ENCODE peak calls at places on chromosomes 12 and 14, in eight cellular contexts. One of them, this sample, is unnamed.

GRCh38 chr14:68711551-68712437 is 81.1 kb downstream of the ZFP36L1 start:
- DNase-seq in esophagus squamous epithelium: no peak
- DNase-seq in AG04449: no peak
- DNase-seq in GM13977: no peak
- DNase-seq in fibroblast of pulmonary artery: no peak
- DNase-seq in right atrium auricular region: no peak
- DNase-seq in AG09309: no peak
- DNase-seq in cardiac muscle cell: no peak
- DNase-seq in this sample: peak

GRCh38 chr12:76569685-76570604 is 10.4 kb upstream of the OSBPL8 start:
- DNase-seq in esophagus squamous epithelium: no peak
- DNase-seq in AG04449: no peak
- DNase-seq in GM13977: no peak
- DNase-seq in fibroblast of pulmonary artery: no peak
- DNase-seq in right atrium auricular region: no peak
- DNase-seq in AG09309: no peak
- DNase-seq in cardiac muscle cell: no peak
- DNase-seq in this sample: no peak

GRCh38 chr12:64187370-64187769 is 34.7 kb downstream of the KICS2 start:
- DNase-seq in esophagus squamous epithelium: no peak
- DNase-seq in AG04449: no peak
- DNase-seq in GM13977: no peak
- DNase-seq in fibroblast of pulmonary artery: peak
- DNase-seq in right atrium auricular region: no peak
- DNase-seq in AG09309: peak
- DNase-seq in cardiac muscle cell: no peak
- DNase-seq in this sample: no peak

GRCh38 chr14:75559451-75560187 is 18.8 kb upstream of the FLVCR2 start:
- DNase-seq in esophagus squamous epithelium: no peak
- DNase-seq in AG04449: no peak
- DNase-seq in GM13977: no peak
- DNase-seq in fibroblast of pulmonary artery: peak
- DNase-seq in right atrium auricular region: no peak
- DNase-seq in AG09309: peak
- DNase-seq in cardiac muscle cell: no peak
- DNase-seq in this sample: peak

GRCh38 chr14:100878271-100879146 is 25.0 kb downstream of the RTL1 start:
- DNase-seq in esophagus squamous epithelium: no peak
- DNase-seq in AG04449: no peak
- DNase-seq in GM13977: no peak
- DNase-seq in fibroblast of pulmonary artery: no peak
- DNase-seq in right atrium auricular region: no peak
- DNase-seq in AG09309: no peak
- DNase-seq in cardiac muscle cell: no peak
- DNase-seq in this sample: no peak

GRCh38 chr14:68787235-68787727 is 5.6 kb downstream of the ZFP36L1 start:
- DNase-seq in esophagus squamous epithelium: no peak
- DNase-seq in AG04449: no peak
- DNase-seq in GM13977: no peak
- DNase-seq in fibroblast of pulmonary artery: no peak
- DNase-seq in right atrium auricular region: peak
- DNase-seq in AG09309: no peak
- DNase-seq in cardiac muscle cell: no peak
- DNase-seq in this sample: peak

GRCh38 chr12:121893901-121894540 is 5.4 kb downstream of the PSMD9 start:
- DNase-seq in esophagus squamous epithelium: no peak
- DNase-seq in AG04449: no peak
- DNase-seq in GM13977: no peak
- DNase-seq in fibroblast of pulmonary artery: peak
- DNase-seq in right atrium auricular region: no peak
- DNase-seq in AG09309: no peak
- DNase-seq in cardiac muscle cell: no peak
- DNase-seq in this sample: peak

GRCh38 chr12:67085699-67086098 is 183.5 kb upstream of the CAND1 start:
- DNase-seq in esophagus squamous epithelium: no peak
- DNase-seq in AG04449: no peak
- DNase-seq in GM13977: no peak
- DNase-seq in fibroblast of pulmonary artery: no peak
- DNase-seq in right atrium auricular region: no peak
- DNase-seq in AG09309: no peak
- DNase-seq in cardiac muscle cell: no peak
- DNase-seq in this sample: no peak

GRCh38 chr12:47272412-47273190 is 192.8 kb upstream of the AMIGO2 start:
- DNase-seq in esophagus squamous epithelium: no peak
- DNase-seq in AG04449: no peak
- DNase-seq in GM13977: no peak
- DNase-seq in fibroblast of pulmonary artery: peak
- DNase-seq in right atrium auricular region: no peak
- DNase-seq in AG09309: no peak
- DNase-seq in cardiac muscle cell: no peak
- DNase-seq in this sample: no peak

GRCh38 chr12:57151741-57152407 is 4.5 kb upstream of the LRP1-AS start:
- DNase-seq in esophagus squamous epithelium: no peak
- DNase-seq in AG04449: no peak
- DNase-seq in GM13977: no peak
- DNase-seq in fibroblast of pulmonary artery: peak
- DNase-seq in right atrium auricular region: no peak
- DNase-seq in AG09309: peak
- DNase-seq in cardiac muscle cell: no peak
- DNase-seq in this sample: no peak

GRCh38 chr12:89192419-89192818 is 159.9 kb downstream of the DUSP6 start:
- DNase-seq in esophagus squamous epithelium: no peak
- DNase-seq in AG04449: no peak
- DNase-seq in GM13977: no peak
- DNase-seq in fibroblast of pulmonary artery: no peak
- DNase-seq in right atrium auricular region: no peak
- DNase-seq in AG09309: no peak
- DNase-seq in cardiac muscle cell: no peak
- DNase-seq in this sample: no peak

GRCh38 chr12:124289634-124290600 is 5.0 kb upstream of the RFLNA start:
- DNase-seq in esophagus squamous epithelium: no peak
- DNase-seq in AG04449: no peak
- DNase-seq in GM13977: no peak
- DNase-seq in fibroblast of pulmonary artery: no peak
- DNase-seq in right atrium auricular region: no peak
- DNase-seq in AG09309: no peak
- DNase-seq in cardiac muscle cell: no peak
- DNase-seq in this sample: no peak

GRCh38 chr12:25241171-25242020 is 9.3 kb downstream of the KRAS start:
- DNase-seq in esophagus squamous epithelium: no peak
- DNase-seq in AG04449: peak
- DNase-seq in GM13977: no peak
- DNase-seq in fibroblast of pulmonary artery: peak
- DNase-seq in right atrium auricular region: no peak
- DNase-seq in AG09309: no peak
- DNase-seq in cardiac muscle cell: peak
- DNase-seq in this sample: peak

GRCh38 chr12:99960312-99960711 is 24.4 kb downstream of the ANKS1B start:
- DNase-seq in esophagus squamous epithelium: no peak
- DNase-seq in AG04449: no peak
- DNase-seq in GM13977: no peak
- DNase-seq in fibroblast of pulmonary artery: peak
- DNase-seq in right atrium auricular region: no peak
- DNase-seq in AG09309: no peak
- DNase-seq in cardiac muscle cell: no peak
- DNase-seq in this sample: no peak

GRCh38 chr12:16730772-16731171 is 124.8 kb upstream of the LMO3 start:
- DNase-seq in esophagus squamous epithelium: no peak
- DNase-seq in AG04449: no peak
- DNase-seq in GM13977: no peak
- DNase-seq in fibroblast of pulmonary artery: no peak
- DNase-seq in right atrium auricular region: no peak
- DNase-seq in AG09309: no peak
- DNase-seq in cardiac muscle cell: no peak
- DNase-seq in this sample: no peak

GRCh38 chr14:59026086-59026485 is 162.4 kb upstream of the DAAM1 start:
- DNase-seq in esophagus squamous epithelium: no peak
- DNase-seq in AG04449: peak
- DNase-seq in GM13977: no peak
- DNase-seq in fibroblast of pulmonary artery: no peak
- DNase-seq in right atrium auricular region: no peak
- DNase-seq in AG09309: no peak
- DNase-seq in cardiac muscle cell: no peak
- DNase-seq in this sample: no peak

GRCh38 chr12:19288161-19288560 is 151.1 kb upstream of the AEBP2 start:
- DNase-seq in esophagus squamous epithelium: no peak
- DNase-seq in AG04449: no peak
- DNase-seq in GM13977: no peak
- DNase-seq in fibroblast of pulmonary artery: no peak
- DNase-seq in right atrium auricular region: no peak
- DNase-seq in AG09309: no peak
- DNase-seq in cardiac muscle cell: no peak
- DNase-seq in this sample: no peak

GRCh38 chr12:19282133-19282532 is 152.6 kb downstream of the PLEKHA5 start:
- DNase-seq in esophagus squamous epithelium: no peak
- DNase-seq in AG04449: no peak
- DNase-seq in GM13977: no peak
- DNase-seq in fibroblast of pulmonary artery: no peak
- DNase-seq in right atrium auricular region: no peak
- DNase-seq in AG09309: no peak
- DNase-seq in cardiac muscle cell: no peak
- DNase-seq in this sample: no peak

GRCh38 chr12:19287302-19287701 is 152.0 kb upstream of the AEBP2 start:
- DNase-seq in esophagus squamous epithelium: no peak
- DNase-seq in AG04449: no peak
- DNase-seq in GM13977: no peak
- DNase-seq in fibroblast of pulmonary artery: peak
- DNase-seq in right atrium auricular region: no peak
- DNase-seq in AG09309: no peak
- DNase-seq in cardiac muscle cell: no peak
- DNase-seq in this sample: no peak

GRCh38 chr12:19285793-19286448 is 153.4 kb upstream of the AEBP2 start:
- DNase-seq in esophagus squamous epithelium: no peak
- DNase-seq in AG04449: no peak
- DNase-seq in GM13977: no peak
- DNase-seq in fibroblast of pulmonary artery: no peak
- DNase-seq in right atrium auricular region: no peak
- DNase-seq in AG09309: no peak
- DNase-seq in cardiac muscle cell: no peak
- DNase-seq in this sample: no peak

GRCh38 chr12:19284658-19285057 is 154.6 kb upstream of the AEBP2 start:
- DNase-seq in esophagus squamous epithelium: no peak
- DNase-seq in AG04449: no peak
- DNase-seq in GM13977: no peak
- DNase-seq in fibroblast of pulmonary artery: no peak
- DNase-seq in right atrium auricular region: no peak
- DNase-seq in AG09309: no peak
- DNase-seq in cardiac muscle cell: no peak
- DNase-seq in this sample: no peak
- TF ChIP-seq CTCF in esophagus squamous epithelium: no peak
- TF ChIP-seq CTCF in AG04449: no peak
- TF ChIP-seq CTCF in GM13977: no peak
- TF ChIP-seq CTCF in fibroblast of pulmonary artery: no peak
- TF ChIP-seq CTCF in right atrium auricular region: no peak
- TF ChIP-seq CTCF in AG09309: no peak
- TF ChIP-seq CTCF in cardiac muscle cell: no peak
- TF ChIP-seq CTCF in this sample: no peak

GRCh38 chr12:127898616-127899015 is 368.4 kb upstream of the TMEM132C start:
- DNase-seq in esophagus squamous epithelium: no peak
- DNase-seq in AG04449: no peak
- DNase-seq in GM13977: no peak
- DNase-seq in fibroblast of pulmonary artery: no peak
- DNase-seq in right atrium auricular region: no peak
- DNase-seq in AG09309: no peak
- DNase-seq in cardiac muscle cell: no peak
- DNase-seq in this sample: no peak

GRCh38 chr12:127888948-127889347 is 378.0 kb upstream of the TMEM132C start:
- DNase-seq in esophagus squamous epithelium: no peak
- DNase-seq in AG04449: peak
- DNase-seq in GM13977: no peak
- DNase-seq in fibroblast of pulmonary artery: no peak
- DNase-seq in right atrium auricular region: no peak
- DNase-seq in AG09309: no peak
- DNase-seq in cardiac muscle cell: no peak
- DNase-seq in this sample: no peak

GRCh38 chr12:127899981-127900380 is 367.0 kb upstream of the TMEM132C start:
- DNase-seq in esophagus squamous epithelium: no peak
- DNase-seq in AG04449: no peak
- DNase-seq in GM13977: no peak
- DNase-seq in fibroblast of pulmonary artery: no peak
- DNase-seq in right atrium auricular region: no peak
- DNase-seq in AG09309: no peak
- DNase-seq in cardiac muscle cell: no peak
- DNase-seq in this sample: no peak

DNA sequence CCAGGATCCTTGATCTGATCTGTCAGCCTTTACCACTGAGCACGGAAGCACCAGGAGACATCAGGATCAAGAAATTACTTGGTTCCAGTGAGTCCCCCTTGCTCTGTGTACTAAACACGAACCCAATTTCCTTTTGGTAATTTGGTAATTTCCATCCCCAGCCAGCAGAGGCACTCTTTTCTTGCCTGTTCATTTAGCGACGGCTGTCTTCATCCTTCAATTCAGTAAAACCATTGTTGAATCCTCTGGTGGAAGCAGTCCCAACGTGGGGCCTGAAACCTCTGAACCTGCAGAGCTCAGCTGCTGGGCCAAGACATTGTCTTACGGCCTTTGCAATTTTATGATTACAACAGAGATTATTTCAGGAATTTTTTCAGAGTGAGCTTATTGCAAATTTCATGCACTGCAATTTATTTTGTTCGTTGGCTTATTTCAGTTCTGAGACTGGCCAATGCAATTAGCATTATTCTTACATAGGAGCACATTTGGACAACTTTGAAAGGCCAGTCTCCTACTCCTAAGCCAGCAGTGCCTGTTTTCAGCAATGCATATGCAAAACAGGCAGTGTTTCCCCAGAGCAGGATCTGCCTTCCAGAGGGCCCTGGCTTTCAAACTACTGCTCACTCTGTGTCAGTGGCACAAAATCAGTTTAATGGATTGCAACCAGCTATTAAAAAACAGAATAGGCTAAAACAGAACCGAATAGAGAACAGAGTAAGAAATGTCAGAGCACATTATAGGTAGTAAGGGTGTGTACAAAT is 372.9 kb upstream of the TMEM132C start:
- DNase-seq in esophagus squamous epithelium: no peak
- DNase-seq in AG04449: no peak
- DNase-seq in GM13977: no peak
- DNase-seq in fibroblast of pulmonary artery: no peak
- DNase-seq in right atrium auricular region: no peak
- DNase-seq in AG09309: no peak
- DNase-seq in cardiac muscle cell: peak
- DNase-seq in this sample: no peak
- TF ChIP-seq CTCF in esophagus squamous epithelium: no peak
- TF ChIP-seq CTCF in AG04449: peak
- TF ChIP-seq CTCF in GM13977: no peak
- TF ChIP-seq CTCF in fibroblast of pulmonary artery: no peak
- TF ChIP-seq CTCF in right atrium auricular region: peak
- TF ChIP-seq CTCF in AG09309: peak
- TF ChIP-seq CTCF in cardiac muscle cell: no peak
- TF ChIP-seq CTCF in this sample: no peak

GRCh38 chr14:88129306-88130056 is 124.5 kb downstream of the GPR65 start:
- DNase-seq in esophagus squamous epithelium: no peak
- DNase-seq in AG04449: peak
- DNase-seq in GM13977: no peak
- DNase-seq in fibroblast of pulmonary artery: peak
- DNase-seq in right atrium auricular region: no peak
- DNase-seq in AG09309: peak
- DNase-seq in cardiac muscle cell: peak
- DNase-seq in this sample: peak
- TF ChIP-seq CTCF in esophagus squamous epithelium: no peak
- TF ChIP-seq CTCF in AG04449: no peak
- TF ChIP-seq CTCF in GM13977: no peak
- TF ChIP-seq CTCF in fibroblast of pulmonary artery: peak
- TF ChIP-seq CTCF in right atrium auricular region: peak
- TF ChIP-seq CTCF in AG09309: no peak
- TF ChIP-seq CTCF in cardiac muscle cell: peak
- TF ChIP-seq CTCF in this sample: no peak

GRCh38 chr12:13941258-13942249 is 39.8 kb downstream of the GRIN2B start:
- DNase-seq in esophagus squamous epithelium: no peak
- DNase-seq in AG04449: no peak
- DNase-seq in GM13977: peak
- DNase-seq in fibroblast of pulmonary artery: peak
- DNase-seq in right atrium auricular region: no peak
- DNase-seq in AG09309: no peak
- DNase-seq in cardiac muscle cell: peak
- DNase-seq in this sample: peak
- TF ChIP-seq CTCF in esophagus squamous epithelium: no peak
- TF ChIP-seq CTCF in AG04449: no peak
- TF ChIP-seq CTCF in GM13977: peak
- TF ChIP-seq CTCF in fibroblast of pulmonary artery: peak
- TF ChIP-seq CTCF in right atrium auricular region: peak
- TF ChIP-seq CTCF in AG09309: no peak
- TF ChIP-seq CTCF in cardiac muscle cell: peak
- TF ChIP-seq CTCF in this sample: no peak

This sample was measured in activated CD8-positive, alpha-beta T cell treated with anti-CD3 and anti-CD28 coated beads for 36 hours.